ENCODE peak calls at places on chromosomes 6 and 20, in seven cellular contexts. One of them, this sample, is unnamed.

GRCh38 chr20:49318430-49319203 is 40.8 kb upstream of the ZNFX1 start:
- DNase-seq in activated naive CD4-positive, alpha-beta T cell treated with anti-CD3 and anti-CD28 coated beads, Interleukin-2, amount 10 ng/mL, durations not matched to agents 7 days and 5 days: peak
- DNase-seq in activated CD8-positive, alpha-beta memory T cell treated with anti-CD3 and anti-CD28 coated beads for 48 hours: no peak
- DNase-seq in posterior vena cava: no peak
- DNase-seq in CD4-positive, CD25-positive, alpha-beta regulatory T cell: no peak
- DNase-seq in LoVo: no peak
- DNase-seq in foreskin fibroblast: no peak
- DNase-seq in this sample: no peak

GRCh38 chr6:170087946-170088348 is 202.9 kb downstream of the DLL1 start:
- DNase-seq in activated naive CD4-positive, alpha-beta T cell treated with anti-CD3 and anti-CD28 coated beads, Interleukin-2, amount 10 ng/mL, durations not matched to agents 7 days and 5 days: peak
- DNase-seq in activated CD8-positive, alpha-beta memory T cell treated with anti-CD3 and anti-CD28 coated beads for 48 hours: no peak
- DNase-seq in posterior vena cava: peak
- DNase-seq in CD4-positive, CD25-positive, alpha-beta regulatory T cell: peak
- DNase-seq in LoVo: no peak
- DNase-seq in foreskin fibroblast: no peak
- DNase-seq in this sample: peak

GRCh38 chr6:36692861-36693702 is 4.5 kb upstream of the RAB44 start:
- DNase-seq in activated naive CD4-positive, alpha-beta T cell treated with anti-CD3 and anti-CD28 coated beads, Interleukin-2, amount 10 ng/mL, durations not matched to agents 7 days and 5 days: no peak
- DNase-seq in activated CD8-positive, alpha-beta memory T cell treated with anti-CD3 and anti-CD28 coated beads for 48 hours: no peak
- DNase-seq in posterior vena cava: no peak
- DNase-seq in CD4-positive, CD25-positive, alpha-beta regulatory T cell: no peak
- DNase-seq in LoVo: no peak
- DNase-seq in foreskin fibroblast: no peak
- DNase-seq in this sample: no peak

GRCh38 chr20:58246346-58246745 is 17.9 kb upstream of the ANKRD60 start:
- DNase-seq in activated naive CD4-positive, alpha-beta T cell treated with anti-CD3 and anti-CD28 coated beads, Interleukin-2, amount 10 ng/mL, durations not matched to agents 7 days and 5 days: no peak
- DNase-seq in activated CD8-positive, alpha-beta memory T cell treated with anti-CD3 and anti-CD28 coated beads for 48 hours: no peak
- DNase-seq in posterior vena cava: no peak
- DNase-seq in CD4-positive, CD25-positive, alpha-beta regulatory T cell: no peak
- DNase-seq in LoVo: no peak
- DNase-seq in foreskin fibroblast: no peak
- DNase-seq in this sample: no peak

GRCh38 chr6:159679091-159680077 is 13.7 kb downstream of the SOD2 start:
- DNase-seq in activated naive CD4-positive, alpha-beta T cell treated with anti-CD3 and anti-CD28 coated beads, Interleukin-2, amount 10 ng/mL, durations not matched to agents 7 days and 5 days: no peak
- DNase-seq in activated CD8-positive, alpha-beta memory T cell treated with anti-CD3 and anti-CD28 coated beads for 48 hours: no peak
- DNase-seq in posterior vena cava: no peak
- DNase-seq in CD4-positive, CD25-positive, alpha-beta regulatory T cell: no peak
- DNase-seq in LoVo: no peak
- DNase-seq in foreskin fibroblast: no peak
- DNase-seq in this sample: no peak

GRCh38 chr20:32829291-32830005 is 9.7 kb downstream of the MAPRE1 start:
- DNase-seq in activated naive CD4-positive, alpha-beta T cell treated with anti-CD3 and anti-CD28 coated beads, Interleukin-2, amount 10 ng/mL, durations not matched to agents 7 days and 5 days: no peak
- DNase-seq in activated CD8-positive, alpha-beta memory T cell treated with anti-CD3 and anti-CD28 coated beads for 48 hours: no peak
- DNase-seq in posterior vena cava: no peak
- DNase-seq in CD4-positive, CD25-positive, alpha-beta regulatory T cell: no peak
- DNase-seq in LoVo: no peak
- DNase-seq in foreskin fibroblast: no peak
- DNase-seq in this sample: no peak

GRCh38 chr6:45483021-45483420 is 105.3 kb upstream of the SUPT3H start:
- DNase-seq in activated naive CD4-positive, alpha-beta T cell treated with anti-CD3 and anti-CD28 coated beads, Interleukin-2, amount 10 ng/mL, durations not matched to agents 7 days and 5 days: no peak
- DNase-seq in activated CD8-positive, alpha-beta memory T cell treated with anti-CD3 and anti-CD28 coated beads for 48 hours: no peak
- DNase-seq in posterior vena cava: no peak
- DNase-seq in CD4-positive, CD25-positive, alpha-beta regulatory T cell: no peak
- DNase-seq in LoVo: no peak
- DNase-seq in foreskin fibroblast: peak
- DNase-seq in this sample: no peak

GRCh38 chr6:44075137-44076015 is 51.9 kb downstream of the MRPL14 start:
- DNase-seq in activated naive CD4-positive, alpha-beta T cell treated with anti-CD3 and anti-CD28 coated beads, Interleukin-2, amount 10 ng/mL, durations not matched to agents 7 days and 5 days: no peak
- DNase-seq in activated CD8-positive, alpha-beta memory T cell treated with anti-CD3 and anti-CD28 coated beads for 48 hours: no peak
- DNase-seq in posterior vena cava: no peak
- DNase-seq in CD4-positive, CD25-positive, alpha-beta regulatory T cell: no peak
- DNase-seq in LoVo: no peak
- DNase-seq in foreskin fibroblast: no peak
- DNase-seq in this sample: no peak

GRCh38 chr6:122151768-122152167 is 247.7 kb upstream of the HSF2 start:
- DNase-seq in activated naive CD4-positive, alpha-beta T cell treated with anti-CD3 and anti-CD28 coated beads, Interleukin-2, amount 10 ng/mL, durations not matched to agents 7 days and 5 days: no peak
- DNase-seq in activated CD8-positive, alpha-beta memory T cell treated with anti-CD3 and anti-CD28 coated beads for 48 hours: no peak
- DNase-seq in posterior vena cava: no peak
- DNase-seq in CD4-positive, CD25-positive, alpha-beta regulatory T cell: no peak
- DNase-seq in LoVo: no peak
- DNase-seq in foreskin fibroblast: no peak
- DNase-seq in this sample: no peak

GRCh38 chr6:84103029-84103428 is 69.5 kb downstream of the MRAP2 start:
- DNase-seq in activated naive CD4-positive, alpha-beta T cell treated with anti-CD3 and anti-CD28 coated beads, Interleukin-2, amount 10 ng/mL, durations not matched to agents 7 days and 5 days: no peak
- DNase-seq in activated CD8-positive, alpha-beta memory T cell treated with anti-CD3 and anti-CD28 coated beads for 48 hours: no peak
- DNase-seq in posterior vena cava: no peak
- DNase-seq in CD4-positive, CD25-positive, alpha-beta regulatory T cell: no peak
- DNase-seq in LoVo: no peak
- DNase-seq in foreskin fibroblast: peak
- DNase-seq in this sample: no peak

GRCh38 chr6:13709698-13710551 is 1.7 kb downstream of the RANBP9 start:
- DNase-seq in activated naive CD4-positive, alpha-beta T cell treated with anti-CD3 and anti-CD28 coated beads, Interleukin-2, amount 10 ng/mL, durations not matched to agents 7 days and 5 days: peak
- DNase-seq in activated CD8-positive, alpha-beta memory T cell treated with anti-CD3 and anti-CD28 coated beads for 48 hours: no peak
- DNase-seq in posterior vena cava: no peak
- DNase-seq in CD4-positive, CD25-positive, alpha-beta regulatory T cell: peak
- DNase-seq in LoVo: peak
- DNase-seq in foreskin fibroblast: no peak
- DNase-seq in this sample: no peak

GRCh38 chr6:2387445-2387844 is 142.0 kb upstream of the GMDS start:
- DNase-seq in activated naive CD4-positive, alpha-beta T cell treated with anti-CD3 and anti-CD28 coated beads, Interleukin-2, amount 10 ng/mL, durations not matched to agents 7 days and 5 days: no peak
- DNase-seq in activated CD8-positive, alpha-beta memory T cell treated with anti-CD3 and anti-CD28 coated beads for 48 hours: no peak
- DNase-seq in posterior vena cava: no peak
- DNase-seq in CD4-positive, CD25-positive, alpha-beta regulatory T cell: no peak
- DNase-seq in LoVo: no peak
- DNase-seq in foreskin fibroblast: no peak
- DNase-seq in this sample: no peak

GRCh38 chr6:15421945-15422733 is 176.3 kb downstream of the JARID2 start:
- DNase-seq in activated naive CD4-positive, alpha-beta T cell treated with anti-CD3 and anti-CD28 coated beads, Interleukin-2, amount 10 ng/mL, durations not matched to agents 7 days and 5 days: peak
- DNase-seq in activated CD8-positive, alpha-beta memory T cell treated with anti-CD3 and anti-CD28 coated beads for 48 hours: no peak
- DNase-seq in posterior vena cava: no peak
- DNase-seq in CD4-positive, CD25-positive, alpha-beta regulatory T cell: no peak
- DNase-seq in LoVo: no peak
- DNase-seq in foreskin fibroblast: no peak
- DNase-seq in this sample: peak

GRCh38 chr6:35480176-35480575 is 12.0 kb downstream of the RPL10A start:
- DNase-seq in activated naive CD4-positive, alpha-beta T cell treated with anti-CD3 and anti-CD28 coated beads, Interleukin-2, amount 10 ng/mL, durations not matched to agents 7 days and 5 days: no peak
- DNase-seq in activated CD8-positive, alpha-beta memory T cell treated with anti-CD3 and anti-CD28 coated beads for 48 hours: no peak
- DNase-seq in posterior vena cava: no peak
- DNase-seq in CD4-positive, CD25-positive, alpha-beta regulatory T cell: no peak
- DNase-seq in LoVo: no peak
- DNase-seq in foreskin fibroblast: no peak
- DNase-seq in this sample: no peak

GRCh38 chr20:571754-572331 is 28.3 kb upstream of the CSNK2A1 start:
- DNase-seq in activated naive CD4-positive, alpha-beta T cell treated with anti-CD3 and anti-CD28 coated beads, Interleukin-2, amount 10 ng/mL, durations not matched to agents 7 days and 5 days: no peak
- DNase-seq in activated CD8-positive, alpha-beta memory T cell treated with anti-CD3 and anti-CD28 coated beads for 48 hours: no peak
- DNase-seq in posterior vena cava: peak
- DNase-seq in CD4-positive, CD25-positive, alpha-beta regulatory T cell: no peak
- DNase-seq in LoVo: peak
- DNase-seq in foreskin fibroblast: no peak
- DNase-seq in this sample: no peak

GRCh38 chr6:1560281-1561058 is 49.2 kb upstream of the FOXC1 start:
- DNase-seq in activated naive CD4-positive, alpha-beta T cell treated with anti-CD3 and anti-CD28 coated beads, Interleukin-2, amount 10 ng/mL, durations not matched to agents 7 days and 5 days: no peak
- DNase-seq in activated CD8-positive, alpha-beta memory T cell treated with anti-CD3 and anti-CD28 coated beads for 48 hours: no peak
- DNase-seq in posterior vena cava: no peak
- DNase-seq in CD4-positive, CD25-positive, alpha-beta regulatory T cell: no peak
- DNase-seq in LoVo: no peak
- DNase-seq in foreskin fibroblast: no peak
- DNase-seq in this sample: no peak

GRCh38 chr6:34792605-34793500 is 970 bp downstream of the BLTP3A start:
- DNase-seq in activated naive CD4-positive, alpha-beta T cell treated with anti-CD3 and anti-CD28 coated beads, Interleukin-2, amount 10 ng/mL, durations not matched to agents 7 days and 5 days: peak
- DNase-seq in activated CD8-positive, alpha-beta memory T cell treated with anti-CD3 and anti-CD28 coated beads for 48 hours: no peak
- DNase-seq in posterior vena cava: no peak
- DNase-seq in CD4-positive, CD25-positive, alpha-beta regulatory T cell: peak
- DNase-seq in LoVo: peak
- DNase-seq in foreskin fibroblast: peak
- DNase-seq in this sample: peak

GRCh38 chr6:57108691-57109090 is 18.7 kb downstream of the ZNF451 start:
- DNase-seq in activated naive CD4-positive, alpha-beta T cell treated with anti-CD3 and anti-CD28 coated beads, Interleukin-2, amount 10 ng/mL, durations not matched to agents 7 days and 5 days: no peak
- DNase-seq in activated CD8-positive, alpha-beta memory T cell treated with anti-CD3 and anti-CD28 coated beads for 48 hours: no peak
- DNase-seq in posterior vena cava: no peak
- DNase-seq in CD4-positive, CD25-positive, alpha-beta regulatory T cell: no peak
- DNase-seq in LoVo: no peak
- DNase-seq in foreskin fibroblast: no peak
- DNase-seq in this sample: no peak

GRCh38 chr6:92762414-92763374 is 656.7 kb downstream of the EPHA7 start:
- DNase-seq in activated naive CD4-positive, alpha-beta T cell treated with anti-CD3 and anti-CD28 coated beads, Interleukin-2, amount 10 ng/mL, durations not matched to agents 7 days and 5 days: no peak
- DNase-seq in activated CD8-positive, alpha-beta memory T cell treated with anti-CD3 and anti-CD28 coated beads for 48 hours: no peak
- DNase-seq in posterior vena cava: no peak
- DNase-seq in CD4-positive, CD25-positive, alpha-beta regulatory T cell: no peak
- DNase-seq in LoVo: no peak
- DNase-seq in foreskin fibroblast: no peak
- DNase-seq in this sample: no peak

GRCh38 chr6:97215157-97215769 is 67.8 kb downstream of the MMS22L start:
- DNase-seq in activated naive CD4-positive, alpha-beta T cell treated with anti-CD3 and anti-CD28 coated beads, Interleukin-2, amount 10 ng/mL, durations not matched to agents 7 days and 5 days: no peak
- DNase-seq in activated CD8-positive, alpha-beta memory T cell treated with anti-CD3 and anti-CD28 coated beads for 48 hours: no peak
- DNase-seq in posterior vena cava: no peak
- DNase-seq in CD4-positive, CD25-positive, alpha-beta regulatory T cell: no peak
- DNase-seq in LoVo: no peak
- DNase-seq in foreskin fibroblast: peak
- DNase-seq in this sample: peak

GRCh38 chr20:61588356-61589054 is 336.4 kb downstream of the CDH4 start:
- DNase-seq in activated naive CD4-positive, alpha-beta T cell treated with anti-CD3 and anti-CD28 coated beads, Interleukin-2, amount 10 ng/mL, durations not matched to agents 7 days and 5 days: no peak
- DNase-seq in activated CD8-positive, alpha-beta memory T cell treated with anti-CD3 and anti-CD28 coated beads for 48 hours: no peak
- DNase-seq in posterior vena cava: no peak
- DNase-seq in CD4-positive, CD25-positive, alpha-beta regulatory T cell: no peak
- DNase-seq in LoVo: no peak
- DNase-seq in foreskin fibroblast: peak
- DNase-seq in this sample: no peak

GRCh38 chr20:16459019-16459700 is 114.1 kb downstream of the KIF16B start:
- DNase-seq in activated naive CD4-positive, alpha-beta T cell treated with anti-CD3 and anti-CD28 coated beads, Interleukin-2, amount 10 ng/mL, durations not matched to agents 7 days and 5 days: no peak
- DNase-seq in activated CD8-positive, alpha-beta memory T cell treated with anti-CD3 and anti-CD28 coated beads for 48 hours: no peak
- DNase-seq in posterior vena cava: no peak
- DNase-seq in CD4-positive, CD25-positive, alpha-beta regulatory T cell: no peak
- DNase-seq in LoVo: no peak
- DNase-seq in foreskin fibroblast: peak
- DNase-seq in this sample: no peak

GRCh38 chr20:41072099-41072798 is 43.6 kb downstream of the TOP1 start:
- DNase-seq in activated naive CD4-positive, alpha-beta T cell treated with anti-CD3 and anti-CD28 coated beads, Interleukin-2, amount 10 ng/mL, durations not matched to agents 7 days and 5 days: no peak
- DNase-seq in activated CD8-positive, alpha-beta memory T cell treated with anti-CD3 and anti-CD28 coated beads for 48 hours: no peak
- DNase-seq in posterior vena cava: no peak
- DNase-seq in CD4-positive, CD25-positive, alpha-beta regulatory T cell: no peak
- DNase-seq in LoVo: no peak
- DNase-seq in foreskin fibroblast: peak
- DNase-seq in this sample: no peak

GRCh38 chr6:30329331-30329730 is 2.6 kb downstream of the TRIM39 start:
- DNase-seq in activated naive CD4-positive, alpha-beta T cell treated with anti-CD3 and anti-CD28 coated beads, Interleukin-2, amount 10 ng/mL, durations not matched to agents 7 days and 5 days: no peak
- DNase-seq in activated CD8-positive, alpha-beta memory T cell treated with anti-CD3 and anti-CD28 coated beads for 48 hours: no peak
- DNase-seq in posterior vena cava: no peak
- DNase-seq in CD4-positive, CD25-positive, alpha-beta regulatory T cell: no peak
- DNase-seq in LoVo: no peak
- DNase-seq in foreskin fibroblast: no peak
- DNase-seq in this sample: no peak

GRCh38 chr6:7479801-7480266 is 61.6 kb upstream of the DSP start:
- DNase-seq in activated naive CD4-positive, alpha-beta T cell treated with anti-CD3 and anti-CD28 coated beads, Interleukin-2, amount 10 ng/mL, durations not matched to agents 7 days and 5 days: no peak
- DNase-seq in activated CD8-positive, alpha-beta memory T cell treated with anti-CD3 and anti-CD28 coated beads for 48 hours: no peak
- DNase-seq in posterior vena cava: no peak
- DNase-seq in CD4-positive, CD25-positive, alpha-beta regulatory T cell: no peak
- DNase-seq in LoVo: peak
- DNase-seq in foreskin fibroblast: no peak
- DNase-seq in this sample: no peak

GRCh38 chr20:2624190-2624589 is 28.2 kb upstream of the NOP56 start:
- DNase-seq in activated naive CD4-positive, alpha-beta T cell treated with anti-CD3 and anti-CD28 coated beads, Interleukin-2, amount 10 ng/mL, durations not matched to agents 7 days and 5 days: no peak
- DNase-seq in activated CD8-positive, alpha-beta memory T cell treated with anti-CD3 and anti-CD28 coated beads for 48 hours: no peak
- DNase-seq in posterior vena cava: peak
- DNase-seq in CD4-positive, CD25-positive, alpha-beta regulatory T cell: no peak
- DNase-seq in LoVo: no peak
- DNase-seq in foreskin fibroblast: no peak
- DNase-seq in this sample: no peak

This sample was measured in B cell.